ENCODE peak calls at places on chromosomes 16 and 17, in eight cellular contexts. S is Calu3, C is transverse colon, B is heart left ventricle, T is foreskin fibroblast, X is AG09309, A is thoracic aorta, K is neural progenitor cell. W is an unnamed sample.

GRCh38 chr16:35186045-35186759 is 1726.8 kb downstream of the TP53TG3F start:
- DNase-seq in S (no peak), C (no peak), B (no peak), T (no peak), X (no peak), A (no peak), K (no peak), W (no peak)

GRCh38 chr17:81961087-81961514 is at the start of gene NOTUM:
- DNase-seq in S (no peak), C (no peak), B (no peak), T (no peak), X (no peak), A (no peak), K (peak; percentile 88), W (no peak)

GRCh38 chr17:48907713-48908046 is 527 bp upstream of the UBE2Z start:
- DNase-seq in S (no peak), C (no peak), B (no peak), T (no peak), X (peak; percentile 24), A (no peak), K (no peak), W (no peak)

GRCh38 chr16:77336637-77337036 is 98.2 kb downstream of the ADAMTS18 start:
- DNase-seq in S (no peak), C (no peak), B (no peak), T (no peak), X (no peak), A (no peak), K (peak; percentile 62), W (no peak)

GRCh38 chr17:45092932-45093430 is 31.9 kb downstream of the NMT1 start:
- DNase-seq in S (peak; percentile 85), C (peak; percentile 64), B (peak; percentile 88), T (peak; percentile 99), X (peak; percentile 96), A (peak; percentile 92), K (no peak), W (peak; percentile 97)

GRCh38 chr16:87126403-87127025 is 190.7 kb downstream of the C16orf95 start:
- DNase-seq in S (no peak), C (no peak), B (no peak), T (no peak), X (no peak), A (no peak), K (no peak), W (peak; percentile 21)

GRCh38 chr17:49195746-49196145 is 14.6 kb downstream of the GNGT2 start:
- DNase-seq in S (no peak), C (no peak), B (no peak), T (no peak), X (no peak), A (no peak), K (no peak), W (no peak)

GRCh38 chr17:72580321-72581127 is 459.7 kb downstream of the SOX9 start:
- DNase-seq in S (no peak), C (peak; percentile 42), B (no peak), T (no peak), X (no peak), A (no peak), K (no peak), W (no peak)

GRCh38 chr16:51392651-51393187 is 241.6 kb upstream of the SALL1 start:
- DNase-seq in S (no peak), C (no peak), B (no peak), T (peak; percentile 96), X (peak; percentile 80), A (no peak), K (peak; percentile 37), W (no peak)

GRCh38 chr16:24775455-24775854 is 46.0 kb downstream of the TNRC6A start:
- DNase-seq in S (no peak), C (peak; percentile 64), B (no peak), T (peak; percentile 29), X (no peak), A (no peak), K (no peak), W (no peak)

GRCh38 chr17:1731194-1731506 is 6.6 kb downstream of the WDR81 start:
- DNase-seq in S (no peak), C (no peak), B (no peak), T (no peak), X (no peak), A (no peak), K (no peak), W (no peak)

GRCh38 chr17:35903451-35903850 is 23.3 kb upstream of the CCL5 start:
- DNase-seq in S (no peak), C (no peak), B (no peak), T (no peak), X (no peak), A (no peak), K (no peak), W (no peak)

GRCh38 chr17:7750321-7750821 is 32.8 kb downstream of the DNAH2 start:
- DNase-seq in S (no peak), C (no peak), B (no peak), T (peak; percentile 62), X (peak; percentile 73), A (no peak), K (no peak), W (no peak)

GRCh38 chr16:10871157-10871991 is 5.6 kb upstream of the CIITA start:
- DNase-seq in S (peak; percentile 95), C (peak; percentile 86), B (peak; percentile 46), T (peak; percentile 96), X (peak; percentile 60), A (no peak), K (no peak), W (peak; percentile 41)

GRCh38 chr16:75377971-75378386 is 55.3 kb downstream of the CFDP1 start:
- DNase-seq in S (no peak), C (no peak), B (no peak), T (peak; percentile 94), X (peak; percentile 98), A (no peak), K (peak; percentile 83), W (no peak)

GRCh38 chr16:75379911-75380847 is 53.1 kb downstream of the CFDP1 start:
- DNase-seq in S (no peak), C (peak; percentile 44), B (no peak), T (no peak), X (no peak), A (no peak), K (no peak), W (no peak)

GRCh38 chr16:75378616-75379015 is 54.7 kb downstream of the CFDP1 start:
- DNase-seq in S (no peak), C (no peak), B (no peak), T (no peak), X (no peak), A (no peak), K (no peak), W (no peak)

GRCh38 chr16:75380870-75381269 is 52.4 kb downstream of the CFDP1 start:
- DNase-seq in S (no peak), C (no peak), B (no peak), T (peak; percentile 32), X (no peak), A (no peak), K (no peak), W (no peak)

DNA sequence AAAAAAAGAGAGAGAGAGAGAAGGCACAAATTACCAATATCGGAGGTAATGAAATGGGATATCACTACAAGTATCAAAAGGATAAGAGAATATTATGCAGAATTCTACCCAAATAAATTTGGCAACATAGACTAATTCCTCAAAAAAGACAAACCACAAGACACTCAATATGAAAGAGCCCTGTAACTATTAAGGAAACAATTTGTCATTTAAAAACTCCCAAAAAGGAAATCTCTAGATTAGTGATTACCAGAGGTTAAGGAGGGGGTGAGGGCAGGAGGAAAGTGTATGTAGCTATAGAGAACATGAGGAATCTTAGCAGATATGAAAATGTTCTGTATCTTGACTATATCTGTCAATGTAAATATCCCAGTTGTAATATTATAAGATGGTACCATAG is 54.0 kb downstream of the CFDP1 start:
- DNase-seq in S (no peak), C (no peak), B (no peak), T (no peak), X (no peak), A (no peak), K (no peak), W (no peak)
- TF ChIP-seq CTCF in S (no peak), C (no peak), B (no peak), T (no peak), X (no peak), A (no peak), K (no peak), W (no peak)

DNA sequence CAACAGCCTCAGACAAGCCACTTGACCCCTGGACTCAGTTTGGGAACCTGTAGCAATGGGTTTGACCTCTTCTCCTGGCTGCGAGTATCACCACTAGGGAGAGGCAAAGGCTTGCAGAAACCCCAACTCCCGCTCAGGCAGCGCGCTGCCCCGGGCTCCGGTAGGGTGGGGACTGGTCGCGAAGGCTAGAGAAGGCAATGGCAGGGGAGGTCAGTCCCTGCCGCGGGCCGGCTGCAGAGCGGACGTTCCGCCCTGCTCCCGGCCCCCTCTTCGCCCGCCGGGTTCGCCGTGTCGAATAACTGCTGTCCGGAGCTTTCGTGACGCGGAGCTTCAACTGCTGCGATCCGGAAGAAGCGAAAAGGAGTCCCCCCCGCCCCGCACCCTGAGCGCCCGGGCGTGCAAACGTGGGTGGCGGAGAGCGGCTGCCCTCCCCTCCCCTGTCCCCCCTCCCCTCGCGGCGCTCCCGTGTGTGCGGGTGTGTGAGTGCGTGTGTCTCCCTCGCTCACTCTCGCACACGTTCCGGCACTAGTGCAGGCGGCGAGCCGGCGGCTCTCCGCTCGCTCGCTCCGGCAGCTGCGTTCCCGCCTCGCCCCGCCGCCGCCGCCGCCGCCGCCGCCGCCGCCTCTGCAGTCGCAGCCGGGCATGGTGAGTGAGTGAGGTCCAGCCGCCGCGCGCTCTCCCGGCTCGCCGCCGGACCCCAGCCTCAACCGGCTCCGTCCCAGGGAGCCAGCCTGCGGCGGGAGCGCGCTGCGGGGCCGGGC is 792 bp upstream of the SHISA6 start:
- DNase-seq in S (no peak), C (peak; percentile 15), B (peak; percentile 46), T (no peak), X (no peak), A (no peak), K (peak; percentile 83), W (no peak)
- TF ChIP-seq CTCF in S (no peak), C (no peak), B (no peak), T (no peak), X (no peak), A (no peak), K (peak; percentile 46), W (no peak)

DNA sequence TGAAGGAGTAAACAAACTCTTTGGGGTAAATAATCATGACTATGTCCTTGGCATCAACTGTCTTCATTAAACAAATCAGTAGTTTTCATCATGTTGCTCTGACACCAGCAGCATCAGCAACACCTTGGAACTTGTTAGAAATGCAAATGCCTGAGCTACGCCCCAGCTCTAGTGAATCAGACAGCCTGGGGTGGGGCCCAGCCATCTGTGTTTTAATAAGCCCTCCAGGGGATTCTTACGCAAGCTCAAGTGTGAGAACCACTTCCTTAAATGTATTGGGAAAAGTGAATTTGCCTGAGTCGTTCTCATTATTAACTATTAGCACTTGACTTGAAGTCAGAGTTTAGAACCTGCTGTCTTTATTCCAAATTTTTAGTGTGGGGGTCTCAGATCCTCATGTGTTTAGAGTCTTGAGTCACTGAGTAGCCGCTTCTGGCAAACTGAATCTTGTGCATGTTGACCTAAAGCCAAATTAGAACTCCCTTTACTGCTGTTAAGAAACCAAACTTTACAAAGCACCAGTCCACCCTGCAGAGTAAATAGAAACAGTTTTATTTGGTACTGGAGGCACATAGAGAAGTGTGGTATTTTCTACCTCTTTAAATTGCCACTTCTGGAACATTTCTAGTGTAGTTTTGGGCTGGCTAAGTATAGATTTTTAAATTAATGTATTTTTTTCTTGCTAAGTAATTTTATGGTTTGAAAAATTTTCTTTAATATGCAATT is 137.4 kb upstream of the COX10 start:
- DNase-seq in S (no peak), C (peak; percentile 42), B (peak; percentile 79), T (peak; percentile 65), X (no peak), A (no peak), K (no peak), W (peak; percentile 43)
- TF ChIP-seq CTCF in S (no peak), C (no peak), B (no peak), T (no peak), X (no peak), A (no peak), K (no peak), W (no peak)

GRCh38 chr16:21001262-21001661 is 100.7 kb downstream of the LYRM1 start:
- DNase-seq in S (peak; percentile 14), C (peak; percentile 29), B (no peak), T (peak; percentile 5), X (no peak), A (no peak), K (peak; percentile 63), W (no peak)
- TF ChIP-seq CTCF in S (no peak), C (peak; percentile 20), B (no peak), T (peak; percentile 35), X (peak; percentile 44), A (no peak), K (peak; percentile 75), W (peak; percentile 29)